ENCODE peak calls at places on chromosomes 16 and 17, in four cellular contexts. O is esophagus squamous epithelium, T is H9, E is B cell. U is an unnamed sample.

GRCh38 chr17:73027130-73027741 is 65.3 kb downstream of the SLC39A11 start:
- DNase-seq in O (no peak), T (no peak), E (no peak), U (no peak)

GRCh38 chr17:2023692-2024571 is 1.2 kb downstream of the RTN4RL1 start:
- DNase-seq in O (no peak), T (peak; percentile 92), E (peak; percentile 67), U (peak; percentile 52)

GRCh38 chr17:45164734-45165269 is 3.1 kb downstream of the HEXIM2 start:
- DNase-seq in O (no peak), T (no peak), E (no peak), U (no peak)

GRCh38 chr17:66893382-66893781 is 58.5 kb downstream of the CACNG5 start:
- DNase-seq in O (no peak), T (no peak), E (no peak), U (no peak)

GRCh38 chr17:75753514-75754377 is 11.2 kb downstream of the GALK1 start:
- DNase-seq in O (no peak), T (peak; percentile 92), E (peak; percentile 89), U (peak; percentile 92)

GRCh38 chr17:68733241-68734176 is 132.3 kb upstream of the FAM20A start:
- DNase-seq in O (no peak), T (peak; percentile 70), E (no peak), U (no peak)

GRCh38 chr17:50903604-50904521 is 37.7 kb upstream of the TOB1 start:
- DNase-seq in O (no peak), T (no peak), E (no peak), U (no peak)

GRCh38 chr16:80171199-80171598 is 369.6 kb upstream of the DYNLRB2 start:
- DNase-seq in O (no peak), T (no peak), E (no peak), U (no peak)

GRCh38 chr16:30767767-30768465 is 5.8 kb downstream of the RNF40 start:
- DNase-seq in O (no peak), T (no peak), E (peak; percentile 59), U (no peak)

GRCh38 chr16:1559446-1559975 is 26.0 kb downstream of the TMEM204 start:
- DNase-seq in O (no peak), T (no peak), E (no peak), U (no peak)

GRCh38 chr17:27889711-27890251 is 3.4 kb downstream of the LYRM9 start:
- DNase-seq in O (no peak), T (no peak), E (no peak), U (no peak)

GRCh38 chr17:21280081-21280518 is 4.4 kb upstream of the MAP2K3 start:
- DNase-seq in O (peak; percentile 53), T (peak; percentile 94), E (peak; percentile 91), U (peak; percentile 90)

GRCh38 chr17:79263191-79263590 is 188.6 kb downstream of the ENGASE start:
- DNase-seq in O (no peak), T (no peak), E (no peak), U (no peak)

GRCh38 chr16:82008957-82009592 is 2.2 kb downstream of the SDR42E1 start:
- DNase-seq in O (no peak), T (no peak), E (no peak), U (no peak)

GRCh38 chr17:45940826-45941225 is 46.5 kb downstream of the MAPT start:
- DNase-seq in O (no peak), T (no peak), E (no peak), U (no peak)

GRCh38 chr17:67829331-67829730 is 4.0 kb downstream of the BPTF start:
- DNase-seq in O (no peak), T (no peak), E (peak; percentile 52), U (peak; percentile 52)

GRCh38 chr16:2841606-2842339 is 11.7 kb downstream of the ZG16B start:
- DNase-seq in O (no peak), T (no peak), E (no peak), U (no peak)

GRCh38 chr16:88651276-88651988 is 579 bp upstream of the CYBA start:
- DNase-seq in O (peak; percentile 68), T (peak; percentile 73), E (peak; percentile 93), U (peak; percentile 94)

GRCh38 chr16:89357460-89357859 is 132.9 kb downstream of the ANKRD11 start:
- DNase-seq in O (no peak), T (peak; percentile 63), E (no peak), U (no peak)

GRCh38 chr17:78490673-78491072 is 86.5 kb downstream of the DNAH17 start:
- DNase-seq in O (no peak), T (no peak), E (no peak), U (no peak)

GRCh38 chr16:2771496-2772402 is 5.3 kb downstream of the ELOB start:
- DNase-seq in O (no peak), T (peak; percentile 33), E (no peak), U (no peak)

GRCh38 chr16:20344630-20345029 is 7.9 kb downstream of the UMOD start:
- DNase-seq in O (no peak), T (no peak), E (no peak), U (no peak)

GRCh38 chr16:1338119-1338730 is 4.8 kb downstream of the BAIAP3 start:
- DNase-seq in O (no peak), T (peak; percentile 67), E (peak; percentile 69), U (no peak)

GRCh38 chr16:2339521-2340484 is 725 bp downstream of the ABCA3 start:
- DNase-seq in O (no peak), T (peak; percentile 63), E (peak; percentile 62), U (peak; percentile 62)

DNA sequence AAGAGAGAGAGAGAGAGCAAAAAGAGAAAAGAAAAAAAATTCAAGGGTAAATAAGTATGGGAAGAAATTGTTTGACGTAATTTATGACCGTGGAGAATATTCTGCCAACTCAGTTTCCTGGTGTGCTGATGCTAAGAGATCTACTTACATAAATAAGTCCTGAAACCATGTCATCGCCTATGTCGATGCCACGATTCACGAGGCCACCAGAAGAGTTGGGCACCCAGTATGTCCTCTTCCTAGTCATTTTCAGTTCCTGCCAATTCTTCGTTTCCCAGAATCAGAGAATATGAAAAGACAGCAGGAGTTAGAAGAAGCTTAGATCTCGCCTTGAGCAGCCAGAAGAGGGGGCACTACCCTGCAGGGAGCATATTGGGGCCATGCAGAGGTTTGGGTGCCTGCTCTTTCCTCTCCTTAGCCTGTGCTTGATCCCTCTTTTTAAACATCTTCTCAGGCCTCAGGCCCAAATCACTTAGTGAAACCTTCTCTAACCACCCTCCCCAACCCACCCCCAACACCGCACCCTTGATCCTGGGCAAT is 12.4 kb upstream of the LONP2 start:
- DNase-seq in O (no peak), T (peak; percentile 58), E (peak; percentile 8), U (peak; percentile 70)
- TF ChIP-seq CTCF in O (peak; percentile 35), T (peak; percentile 75), E (peak; percentile 22), U (peak; percentile 73)

DNA sequence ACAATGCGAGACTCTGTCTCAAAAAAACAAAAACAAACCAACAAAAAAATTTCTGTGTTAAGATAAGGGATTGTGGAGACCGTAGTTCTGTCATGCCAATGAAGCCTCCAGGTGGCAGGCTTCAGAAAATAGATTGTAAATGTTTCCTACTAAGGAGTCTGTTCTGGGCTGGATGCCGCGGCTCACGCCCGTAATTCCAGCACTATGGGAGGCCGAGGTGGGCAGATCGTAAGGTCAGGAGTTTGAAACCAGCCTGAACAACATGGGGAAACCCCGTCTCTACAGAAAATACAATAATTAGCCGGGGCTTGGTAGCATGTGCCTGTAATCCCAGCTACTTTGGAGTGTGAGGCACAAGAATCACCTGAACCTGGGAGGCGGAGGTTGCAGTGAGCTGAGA is 4.4 kb upstream of the SNX29 start:
- DNase-seq in O (no peak), T (no peak), E (no peak), U (no peak)
- TF ChIP-seq CTCF in O (peak; percentile 44), T (peak; percentile 50), E (peak; percentile 12), U (peak; percentile 16)

DNA sequence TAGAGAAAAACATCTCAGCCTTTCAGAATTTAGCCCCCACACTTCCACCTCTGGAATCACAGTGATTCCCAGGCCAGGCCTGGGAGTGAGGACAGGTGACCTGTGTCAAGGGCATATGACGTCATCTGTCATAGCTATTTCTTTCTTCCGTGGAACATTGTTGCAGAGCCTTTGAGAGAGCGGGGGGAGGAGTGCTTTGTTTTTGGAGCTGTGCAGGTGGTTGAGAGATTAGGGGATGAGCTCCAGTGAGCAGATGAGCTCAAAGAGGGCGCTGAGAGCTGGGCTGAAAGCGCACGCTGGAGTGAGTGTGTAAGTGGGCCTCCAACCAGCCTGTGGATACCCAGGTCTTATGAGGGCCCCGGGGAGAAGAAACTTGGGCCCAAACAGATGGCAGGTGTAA is 344.8 kb downstream of the SNX29 start:
- DNase-seq in O (no peak), T (no peak), E (peak; percentile 28), U (no peak)
- TF ChIP-seq CTCF in O (no peak), T (no peak), E (no peak), U (no peak)

DNA sequence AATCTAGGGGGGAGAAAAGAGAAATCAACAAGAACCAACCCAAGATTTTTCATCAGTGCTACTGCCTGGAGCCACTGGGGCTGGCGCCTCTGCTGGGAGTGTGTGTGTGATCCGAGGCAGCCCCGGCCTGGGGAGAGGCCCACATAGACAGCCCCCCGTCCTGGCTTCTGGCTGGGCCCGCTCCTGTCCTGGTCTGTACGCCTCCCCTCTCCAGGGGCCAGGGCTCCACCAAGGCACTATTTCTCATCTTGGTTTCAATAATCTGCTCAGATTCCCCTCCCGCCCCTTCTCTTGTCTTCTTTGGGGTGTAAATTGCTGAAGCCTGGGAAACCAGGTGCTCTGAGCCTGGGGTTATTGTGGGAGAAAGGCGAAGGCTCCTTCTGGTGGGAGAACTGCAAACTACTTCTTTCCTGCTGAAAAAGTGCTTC is 7.8 kb downstream of the BAHCC1 start:
- DNase-seq in O (no peak), T (no peak), E (no peak), U (no peak)
- TF ChIP-seq CTCF in O (no peak), T (peak; percentile 53), E (no peak), U (no peak)

GRCh38 chr17:29615048-29615385 is 7.7 kb downstream of the CORO6 start:
- DNase-seq in O (no peak), T (no peak), E (peak; percentile 64), U (peak; percentile 39)

GRCh38 chr17:29616300-29617048 is 6.2 kb downstream of the CORO6 start:
- DNase-seq in O (no peak), T (no peak), E (peak; percentile 42), U (no peak)

GRCh38 chr17:29614345-29615047 is 8.2 kb downstream of the CORO6 start:
- DNase-seq in O (no peak), T (peak; percentile 48), E (no peak), U (no peak)

GRCh38 chr17:29617125-29617480 is 5.6 kb downstream of the CORO6 start:
- DNase-seq in O (peak; percentile 44), T (peak; percentile 94), E (peak; percentile 91), U (peak; percentile 94)

GRCh38 chr17:29615492-29616299 is 7.0 kb downstream of the CORO6 start:
- DNase-seq in O (no peak), T (peak; percentile 94), E (peak; percentile 91), U (peak; percentile 96)
- TF ChIP-seq CTCF in O (no peak), T (no peak), E (no peak), U (no peak)